ENCODE peak calls at places on chromosomes 7 and 10, in seven cellular contexts. Z is HS-27A; I is natural killer cell; K is cerebellum; L is stimulated activated CD4-positive, alpha-beta T cell treated with anti-CD3 and anti-CD28 coated beads, Interleukin-4, amount 100 ng/mL, for 1 hour; D is activated naive CD8-positive, alpha-beta T cell treated with anti-CD3 and anti-CD28 coated beads for 36 hours; W is amniotic stem cell. P is an unnamed sample.

GRCh38 chr10:15106352-15107013 is 9.3 kb downstream of the RPP38 start:
- DNase-seq in Z (no peak), I (peak; percentile 61), K (peak; percentile 53), L (peak; percentile 68), D (peak; percentile 61), W (peak; percentile 7), P (no peak)

GRCh38 chr7:141664450-141664849 is 37.5 kb downstream of the DENND11 start:
- DNase-seq in Z (no peak), I (no peak), K (no peak), L (no peak), D (no peak), W (no peak), P (no peak)

GRCh38 chr10:79070091-79070610 is 1.4 kb downstream of the ZMIZ1 start:
- DNase-seq in Z (no peak), I (no peak), K (peak; percentile 59), L (no peak), D (no peak), W (no peak), P (no peak)

GRCh38 chr10:88437411-88437810 is 145.7 kb downstream of the RNLS start:
- DNase-seq in Z (no peak), I (no peak), K (no peak), L (no peak), D (no peak), W (no peak), P (no peak)

GRCh38 chr7:20407585-20408466 is 77.1 kb downstream of the ITGB8 start:
- DNase-seq in Z (peak; percentile 51), I (no peak), K (no peak), L (no peak), D (no peak), W (no peak), P (no peak)

GRCh38 chr10:48459270-48460147 is 145.4 kb downstream of the ARHGAP22 start:
- DNase-seq in Z (no peak), I (peak; percentile 5), K (no peak), L (no peak), D (no peak), W (no peak), P (no peak)

GRCh38 chr7:142091957-142092356 is 19.6 kb upstream of the MGAM2 start:
- DNase-seq in Z (no peak), I (no peak), K (no peak), L (no peak), D (no peak), W (no peak), P (no peak)

GRCh38 chr10:5528989-5529701 is 4.4 kb downstream of the CALML3 start:
- DNase-seq in Z (no peak), I (no peak), K (no peak), L (no peak), D (no peak), W (no peak), P (no peak)

GRCh38 chr10:69048103-69048502 is 39.8 kb upstream of the SRGN start:
- DNase-seq in Z (no peak), I (peak; percentile 45), K (no peak), L (no peak), D (no peak), W (no peak), P (no peak)

GRCh38 chr10:131180941-131181855 is 130.3 kb downstream of the TCERG1L start:
- DNase-seq in Z (no peak), I (no peak), K (peak; percentile 53), L (no peak), D (no peak), W (no peak), P (no peak)

GRCh38 chr10:122112625-122113160 is 123.7 kb downstream of the TACC2 start:
- DNase-seq in Z (peak; percentile 48), I (no peak), K (no peak), L (no peak), D (peak; percentile 5), W (peak; percentile 80), P (peak; percentile 87)